ENCODE peak calls at places on chromosomes 1 and 21, in ten cellular contexts. S is HFF-Myc; I is M059J; T is heart right ventricle; H is prostate gland; X is GM20000; N is NCI-H187 treated with DMSO at 0.1 percent for 48 hours; V is hippocampal formation; J is lung; B is naive thymus-derived CD8-positive, alpha-beta T cell. R is an unnamed sample.

GRCh38 chr1:115429242-115429641 is 91.2 kb upstream of the NGF start:
- DNase-seq in X (no peak), V (no peak), J (no peak), B (no peak), N (no peak), T (no peak), I (peak; percentile 97), S (no peak), H (no peak), R (no peak)

GRCh38 chr1:223133824-223134435 is 9.1 kb downstream of the TLR5 start:
- DNase-seq in B (peak; percentile 68), N (no peak), I (peak; percentile 78), X (peak; percentile 90), H (peak; percentile 89), V (peak; percentile 59), T (peak; percentile 85), J (peak; percentile 89), S (no peak), R (peak; percentile 81)

GRCh38 chr1:16139473-16139962 is 16.4 kb downstream of the EPHA2 start:
- DNase-seq in J (no peak), I (peak; percentile 99), X (no peak), H (no peak), N (no peak), S (peak; percentile 73), V (no peak), T (no peak), B (no peak), R (peak; percentile 82)

GRCh38 chr1:94628174-94628843 is 86.8 kb upstream of the F3 start:
- DNase-seq in V (no peak), B (no peak), H (no peak), X (no peak), T (no peak), J (no peak), I (no peak), N (no peak), S (no peak), R (no peak)

GRCh38 chr1:160408864-160409263 is 8.5 kb downstream of the VANGL2 start:
- DNase-seq in S (no peak), B (no peak), V (no peak), J (no peak), H (no peak), X (no peak), N (no peak), I (no peak), T (no peak), R (no peak)

GRCh38 chr1:99748419-99748818 is 18.0 kb downstream of the FRRS1 start:
- DNase-seq in S (no peak), T (no peak), X (no peak), J (no peak), B (no peak), V (no peak), H (no peak), I (peak; percentile 71), N (no peak), R (peak; percentile 2)

GRCh38 chr1:147384805-147385204 is 142.3 kb downstream of the CHD1L start:
- DNase-seq in S (no peak), N (no peak), T (no peak), X (no peak), B (no peak), J (no peak), V (no peak), H (no peak), I (no peak), R (no peak)

GRCh38 chr1:15251807-15252546 is 5.0 kb downstream of the FHAD1 start:
- DNase-seq in I (peak; percentile 22), T (no peak), V (no peak), J (peak; percentile 53), S (no peak), N (no peak), X (no peak), H (no peak), B (no peak), R (no peak)

GRCh38 chr1:248393050-248393449 is 9.8 kb upstream of the OR2T1 start:
- DNase-seq in V (no peak), H (no peak), X (no peak), B (no peak), N (no peak), I (no peak), S (no peak), T (no peak), J (no peak), R (no peak)

GRCh38 chr1:230807029-230807428 is 59.8 kb downstream of the CAPN9 start:
- DNase-seq in X (no peak), J (peak; percentile 20), I (no peak), S (no peak), V (peak; percentile 94), B (no peak), N (no peak), T (peak; percentile 68), H (no peak), R (no peak)

GRCh38 chr1:67441183-67441582 is 11.0 kb upstream of the SERBP1 start:
- DNase-seq in T (no peak), J (peak; percentile 44), V (no peak), B (no peak), I (peak; percentile 71), N (no peak), S (no peak), X (no peak), H (no peak), R (peak; percentile 69)

GRCh38 chr1:213122514-213122929 is 71.5 kb downstream of the RPS6KC1 start:
- DNase-seq in N (no peak), I (peak; percentile 60), B (no peak), T (no peak), J (no peak), V (no peak), H (no peak), X (peak; percentile 7), S (peak; percentile 35), R (peak; percentile 72)

GRCh38 chr1:177820213-177820612 is 149.6 kb downstream of the SEC16B start:
- DNase-seq in T (no peak), V (no peak), S (no peak), N (no peak), I (no peak), B (no peak), X (no peak), H (no peak), J (no peak), R (no peak)

GRCh38 chr1:234957330-234958065 is 171.1 kb downstream of the TOMM20 start:
- DNase-seq in I (peak; percentile 98), V (no peak), J (no peak), H (no peak), B (no peak), X (no peak), S (peak; percentile 93), T (no peak), N (no peak), R (peak; percentile 95)

GRCh38 chr1:228362884-228363450 is 43.7 kb downstream of the TRIM11 start:
- DNase-seq in N (no peak), X (no peak), S (no peak), V (no peak), T (no peak), H (no peak), B (no peak), I (no peak), J (no peak), R (no peak)

GRCh38 chr1:115656461-115657077 is 14.8 kb downstream of the VANGL1 start:
- DNase-seq in S (no peak), I (no peak), J (no peak), V (no peak), N (no peak), T (no peak), H (no peak), X (no peak), B (no peak), R (no peak)

GRCh38 chr1:46153228-46153627 is 20.8 kb upstream of the PIK3R3 start:
- DNase-seq in T (no peak), J (no peak), H (no peak), I (no peak), S (no peak), X (no peak), B (no peak), V (no peak), N (no peak), R (no peak)

GRCh38 chr1:241622708-241623107 is 17.5 kb downstream of the CHML start:
- DNase-seq in N (no peak), X (no peak), H (no peak), T (no peak), J (no peak), I (no peak), V (no peak), S (no peak), B (no peak), R (no peak)

GRCh38 chr1:220690140-220691038 is at the start of gene C1orf115:
- DNase-seq in V (peak; percentile 15), I (peak; percentile 21), S (peak; percentile 14), J (peak; percentile 81), H (peak; percentile 75), X (peak; percentile 80), N (no peak), T (peak; percentile 83), B (peak; percentile 46), R (peak; percentile 31)

GRCh38 chr1:56508523-56508983 is 70.8 kb downstream of the PLPP3 start:
- DNase-seq in I (peak; percentile 34), J (peak; percentile 52), B (no peak), S (no peak), X (no peak), N (no peak), V (no peak), H (no peak), T (peak; percentile 48), R (peak; percentile 16)

GRCh38 chr1:40703316-40703715 is 11.8 kb downstream of the NFYC start:
- DNase-seq in V (no peak), B (no peak), H (no peak), T (no peak), S (peak; percentile 72), I (peak; percentile 95), N (no peak), X (no peak), J (peak; percentile 44), R (peak; percentile 67)

GRCh38 chr21:44414291-44415072 is 40.8 kb upstream of the LRRC3 start:
- DNase-seq in S (no peak), T (no peak), B (no peak), J (no peak), V (no peak), X (no peak), H (no peak), N (no peak), I (no peak), R (no peak)

GRCh38 chr1:210298936-210299335 is 29.8 kb upstream of the HHAT start:
- DNase-seq in T (no peak), S (no peak), X (no peak), I (no peak), V (no peak), H (no peak), J (no peak), B (no peak), N (no peak), R (peak; percentile 58)

GRCh38 chr21:36097427-36098230 is 27.8 kb downstream of the CBR1 start:
- DNase-seq in J (no peak), B (no peak), T (no peak), X (peak; percentile 34), S (no peak), N (no peak), V (no peak), H (no peak), I (peak; percentile 93), R (peak; percentile 13)

GRCh38 chr1:48619529-48619928 is 147.5 kb upstream of the SPATA6 start:
- DNase-seq in H (no peak), J (no peak), S (no peak), B (no peak), N (no peak), T (peak; percentile 9), V (no peak), I (peak; percentile 90), X (no peak), R (no peak)

GRCh38 chr1:69994261-69994660 is 211.1 kb downstream of the LRRC40 start:
- DNase-seq in B (no peak), S (no peak), X (no peak), N (no peak), I (peak; percentile 26), H (no peak), J (no peak), T (no peak), V (no peak), R (peak; percentile 18)

GRCh38 chr21:45341779-45342178 is 54.1 kb upstream of the POFUT2 start:
- DNase-seq in X (no peak), I (peak; percentile 77), V (no peak), B (no peak), T (no peak), H (no peak), J (no peak), N (no peak), S (no peak), R (no peak)

GRCh38 chr1:167483790-167484189 is 34.5 kb downstream of the CD247 start:
- DNase-seq in H (no peak), S (no peak), N (no peak), J (no peak), I (no peak), T (no peak), X (no peak), B (no peak), V (no peak), R (no peak)